ENCODE peak calls at places on chromosomes 3 and 15, in ten cellular contexts. E is tibial nerve, D is heart left ventricle, Z is psoas muscle, A is breast epithelium, U is lung, K is endodermal cell, O is IMR-90, Y is spleen, V is adrenal gland. F is an unnamed sample.

GRCh38 chr3:56810912-56811544 is 9.3 kb upstream of the ARHGEF3 start:
- DNase-seq in E (no peak), D (no peak), Z (no peak), A (peak; percentile 43), U (no peak), K (no peak), O (no peak), Y (no peak), V (no peak), F (no peak)

GRCh38 chr15:68384451-68385239 is 47.3 kb downstream of the ITGA11 start:
- DNase-seq in E (no peak), D (peak; percentile 38), Z (peak; percentile 55), A (no peak), U (no peak), K (peak; percentile 29), O (peak; percentile 92), Y (no peak), V (peak; percentile 88), F (no peak)

GRCh38 chr15:64521726-64522164 is 61.4 kb downstream of the ZNF609 start:
- DNase-seq in E (no peak), D (peak; percentile 50), Z (peak; percentile 26), A (peak; percentile 59), U (no peak), K (peak; percentile 70), O (peak; percentile 49), Y (no peak), V (peak; percentile 78), F (no peak)

GRCh38 chr15:100111103-100112060 is 230.4 kb downstream of the ADAMTS17 start:
- DNase-seq in E (peak; percentile 48), D (peak; percentile 81), Z (peak; percentile 62), A (no peak), U (no peak), K (no peak), O (peak; percentile 88), Y (peak; percentile 73), V (peak; percentile 77), F (peak; percentile 19)

GRCh38 chr3:52779011-52779410 is 1.6 kb downstream of the ITIH1 start:
- DNase-seq in E (no peak), D (no peak), Z (no peak), A (no peak), U (no peak), K (no peak), O (no peak), Y (no peak), V (no peak), F (no peak)

GRCh38 chr3:10594915-10595314 is 89.5 kb upstream of the ATP2B2 start:
- DNase-seq in E (peak; percentile 19), D (peak; percentile 41), Z (peak; percentile 38), A (no peak), U (peak; percentile 42), K (peak; percentile 97), O (peak; percentile 53), Y (no peak), V (peak; percentile 64), F (peak; percentile 35)

GRCh38 chr15:71747128-71748083 is 62.9 kb upstream of the NR2E3 start:
- DNase-seq in E (no peak), D (no peak), Z (no peak), A (no peak), U (no peak), K (no peak), O (peak; percentile 84), Y (no peak), V (peak; percentile 78), F (peak; percentile 41)

GRCh38 chr3:196528639-196529233 is 13.6 kb upstream of the SMCO1 start:
- DNase-seq in E (peak; percentile 27), D (peak; percentile 78), Z (peak; percentile 82), A (peak; percentile 30), U (peak; percentile 69), K (peak; percentile 94), O (peak; percentile 26), Y (peak; percentile 95), V (peak; percentile 25), F (peak; percentile 80)

GRCh38 chr15:59346951-59347350 is 25.7 kb downstream of the MYO1E start:
- DNase-seq in E (no peak), D (no peak), Z (no peak), A (no peak), U (no peak), K (peak; percentile 66), O (no peak), Y (no peak), V (no peak), F (no peak)

GRCh38 chr3:72100626-72101187 is 315.8 kb upstream of the PROK2 start:
- DNase-seq in E (peak; percentile 73), D (peak; percentile 89), Z (peak; percentile 83), A (peak; percentile 33), U (peak; percentile 80), K (peak; percentile 91), O (peak; percentile 60), Y (peak; percentile 96), V (peak; percentile 73), F (peak; percentile 91)

GRCh38 chr3:15525790-15526189 is 4.3 kb upstream of the COLQ start:
- DNase-seq in E (no peak), D (no peak), Z (no peak), A (no peak), U (no peak), K (no peak), O (no peak), Y (no peak), V (no peak), F (no peak)

GRCh38 chr3:15523660-15524417 is 2.3 kb upstream of the COLQ start:
- DNase-seq in E (no peak), D (no peak), Z (no peak), A (no peak), U (no peak), K (no peak), O (peak; percentile 26), Y (no peak), V (no peak), F (no peak)

GRCh38 chr3:15531346-15531745 is 9.8 kb upstream of the COLQ start:
- DNase-seq in E (no peak), D (no peak), Z (no peak), A (no peak), U (no peak), K (no peak), O (no peak), Y (no peak), V (no peak), F (no peak)

GRCh38 chr3:15528881-15529537 is 7.5 kb upstream of the COLQ start:
- DNase-seq in E (no peak), D (no peak), Z (no peak), A (no peak), U (peak; percentile 62), K (no peak), O (no peak), Y (no peak), V (no peak), F (no peak)

DNA sequence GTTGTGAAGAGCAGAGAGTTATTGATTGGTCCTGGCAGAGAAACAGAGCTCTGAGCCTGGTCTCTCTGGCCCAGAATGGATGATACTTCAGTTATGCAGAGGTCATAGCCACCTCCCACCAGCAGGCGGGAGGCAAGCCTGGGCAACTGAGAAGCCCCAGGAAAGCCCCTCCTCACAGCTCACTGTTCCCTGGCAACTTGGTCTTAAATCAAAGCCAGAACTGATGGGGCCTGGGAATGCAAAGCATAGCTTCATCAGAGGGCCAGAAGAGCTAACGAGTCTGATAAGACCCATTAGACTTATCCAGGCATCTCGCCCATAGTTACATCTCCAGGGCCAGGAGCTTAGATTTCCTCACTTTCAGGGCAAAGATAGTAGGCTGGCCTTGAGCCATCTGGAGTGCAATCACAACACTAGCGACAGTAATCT is 5.5 kb upstream of the COLQ start:
- DNase-seq in E (peak; percentile 38), D (no peak), Z (no peak), A (no peak), U (no peak), K (peak; percentile 92), O (peak; percentile 30), Y (no peak), V (peak; percentile 74), F (no peak)
- TF ChIP-seq CTCF in E (no peak), D (peak; percentile 6), Z (no peak), A (no peak), U (no peak), K (peak; percentile 83), O (no peak), Y (no peak), V (no peak), F (no peak)

GRCh38 chr3:20999661-21000060 is 751.3 kb downstream of the ZNF385D start:
- DNase-seq in E (no peak), D (no peak), Z (no peak), A (no peak), U (no peak), K (no peak), O (no peak), Y (no peak), V (no peak), F (no peak)
- H3K9me3 ChIP-seq in E (no peaks in the 10 kb centered on the region), D (no peaks in the 10 kb centered on the region), Z (no peaks in the 10 kb centered on the region), A (no peaks in the 10 kb centered on the region), U (no peaks in the 10 kb centered on the region), K (no peaks in the 10 kb centered on the region), O (no peaks in the 10 kb centered on the region), Y (no peaks in the 10 kb centered on the region), V (no peaks in the 10 kb centered on the region), F (peaks cover 16% of the 10 kb centered on the region)

DNA sequence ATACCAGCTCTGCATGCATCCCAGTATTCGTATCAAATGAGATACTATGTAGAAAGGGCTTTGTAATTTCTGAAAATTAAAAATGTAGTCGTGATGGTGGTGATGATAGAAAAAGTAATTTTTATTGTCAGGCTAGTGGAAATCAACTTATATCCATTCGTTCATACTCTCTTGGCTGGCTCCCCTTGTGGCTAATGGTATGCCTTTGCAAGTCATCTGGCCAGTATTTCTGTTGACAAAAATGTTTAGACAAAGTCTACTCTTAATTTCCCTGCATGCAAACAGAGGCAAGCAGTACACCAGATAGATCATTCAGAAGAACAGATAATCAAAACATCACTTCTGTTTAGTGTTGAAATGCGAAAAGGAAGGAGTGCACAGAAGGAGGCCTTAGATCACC is 49.6 kb upstream of the DUT start:
- DNase-seq in E (no peak), D (no peak), Z (no peak), A (no peak), U (no peak), K (no peak), O (peak; percentile 20), Y (no peak), V (no peak), F (no peak)
- TF ChIP-seq CTCF in E (no peak), D (no peak), Z (no peak), A (no peak), U (no peak), K (peak; percentile 54), O (peak; percentile 14), Y (no peak), V (no peak), F (no peak)

GRCh38 chr3:141542989-141543388 is 56.2 kb downstream of the RASA2 start:
- DNase-seq in E (no peak), D (no peak), Z (no peak), A (no peak), U (no peak), K (no peak), O (no peak), Y (no peak), V (no peak), F (no peak)

GRCh38 chr3:141542202-141542959 is 55.6 kb downstream of the RASA2 start:
- DNase-seq in E (no peak), D (no peak), Z (no peak), A (no peak), U (no peak), K (no peak), O (no peak), Y (no peak), V (no peak), F (no peak)

GRCh38 chr3:141547791-141548190 is 61.0 kb downstream of the RASA2 start:
- DNase-seq in E (no peak), D (no peak), Z (no peak), A (no peak), U (no peak), K (no peak), O (no peak), Y (no peak), V (no peak), F (no peak)

GRCh38 chr3:141544697-141545096 is 57.9 kb downstream of the RASA2 start:
- DNase-seq in E (no peak), D (no peak), Z (no peak), A (no peak), U (no peak), K (no peak), O (no peak), Y (no peak), V (no peak), F (peak; percentile 56)

GRCh38 chr3:141546586-141546985 is 59.8 kb downstream of the RASA2 start:
- DNase-seq in E (no peak), D (no peak), Z (no peak), A (no peak), U (no peak), K (no peak), O (no peak), Y (no peak), V (no peak), F (no peak)
- H3K9me3 ChIP-seq in E (peaks cover 38% of the 10 kb centered on the region), D (no peaks in the 10 kb centered on the region), Z (peaks cover 8% of the 10 kb centered on the region), A (peaks cover 16% of the 10 kb centered on the region), U (peaks cover 2% of the 10 kb centered on the region), K (peaks cover 34% of the 10 kb centered on the region), O (peaks cover 4% of the 10 kb centered on the region), Y (peaks cover 33% of the 10 kb centered on the region), V (peaks cover 14% of the 10 kb centered on the region), F (peaks cover 6% of the 10 kb centered on the region)